ENCODE peak calls at places on chromosomes 16 and 17, in six cellular contexts. K, Z, V, D, I and M are unnamed samples.
A peak's percentile ranks its signal among the peaks of the same experiment; 100 is the strongest.

GRCh38 chr17:148757-149156 is 11.4 kb downstream of the SCGB1C2 start:
- DNase-seq in K (peak; percentile 4), Z (no peak), V (no peak), D (no peak), I (no peak), M (no peak)

GRCh38 chr16:88352261-88353200 is 30.2 kb upstream of the ZNF469 start:
- DNase-seq in K (peak; percentile 6), Z (no peak), V (no peak), D (peak; percentile 14), I (no peak), M (no peak)

GRCh38 chr17:80839401-80839800 is 152.2 kb upstream of the CHMP6 start:
- DNase-seq in K (peak; percentile 5), Z (no peak), V (no peak), D (no peak), I (no peak), M (no peak)

GRCh38 chr16:84940670-84941551 is 70.4 kb downstream of the ZDHHC7 start:
- DNase-seq in K (no peak), Z (peak; percentile 68), V (no peak), D (no peak), I (no peak), M (no peak)

GRCh38 chr17:57044976-57045867 is 39.8 kb upstream of the AKAP1 start:
- DNase-seq in K (no peak), Z (no peak), V (no peak), D (no peak), I (no peak), M (no peak)

GRCh38 chr16:87086575-87086974 is 230.6 kb downstream of the C16orf95 start:
- DNase-seq in K (no peak), Z (no peak), V (no peak), D (peak; percentile 17), I (peak; percentile 56), M (no peak)

GRCh38 chr16:73697336-73697735 is 599.3 kb upstream of the PSMD7 start:
- DNase-seq in K (no peak), Z (no peak), V (no peak), D (no peak), I (no peak), M (no peak)

GRCh38 chr17:8884336-8884990 is 17.0 kb upstream of the PIK3R6 start:
- DNase-seq in K (no peak), Z (no peak), V (no peak), D (no peak), I (no peak), M (no peak)

GRCh38 chr17:45040459-45040858 is 11.0 kb downstream of the DCAKD start:
- DNase-seq in K (no peak), Z (no peak), V (no peak), D (no peak), I (no peak), M (no peak)

GRCh38 chr16:2663553-2664521 is 18.5 kb upstream of the KCTD5 start:
- DNase-seq in K (no peak), Z (peak; percentile 80), V (no peak), D (peak; percentile 81), I (no peak), M (no peak)

GRCh38 chr17:64780096-64781012 is 118.2 kb upstream of the SMURF2 start:
- DNase-seq in K (peak; percentile 43), Z (no peak), V (peak; percentile 83), D (peak; percentile 70), I (no peak), M (no peak)

GRCh38 chr16:49089039-49089438 is 192.6 kb downstream of the CBLN1 start:
- DNase-seq in K (no peak), Z (no peak), V (no peak), D (no peak), I (no peak), M (no peak)

GRCh38 chr16:72807287-72807686 is 240.6 kb downstream of the ZFHX3 start:
- DNase-seq in K (no peak), Z (no peak), V (no peak), D (no peak), I (no peak), M (no peak)

GRCh38 chr17:77089118-77089477 is 51.7 kb upstream of the SEC14L1 start:
- DNase-seq in K (no peak), Z (no peak), V (no peak), D (peak; percentile 32), I (no peak), M (no peak)

GRCh38 chr17:83113381-83113780 is 34.0 kb downstream of the METRNL start:
- DNase-seq in K (no peak), Z (no peak), V (no peak), D (no peak), I (no peak), M (no peak)

GRCh38 chr17:82314012-82314720 is 3.2 kb downstream of the CD7 start:
- DNase-seq in K (no peak), Z (no peak), V (no peak), D (no peak), I (no peak), M (no peak)

GRCh38 chr17:21014498-21014897 is 28.3 kb downstream of the USP22 start:
- DNase-seq in K (no peak), Z (no peak), V (no peak), D (no peak), I (no peak), M (no peak)

GRCh38 chr17:16354585-16354984 is 1.3 kb upstream of the CENPV start:
- DNase-seq in K (no peak), Z (no peak), V (no peak), D (no peak), I (no peak), M (no peak)

GRCh38 chr16:74773431-74774222 is 993 bp downstream of the FA2H start:
- DNase-seq in K (no peak), Z (no peak), V (no peak), D (peak; percentile 24), I (no peak), M (no peak)

GRCh38 chr16:22324787-22325597 is 27.8 kb downstream of the POLR3E start:
- DNase-seq in K (no peak), Z (no peak), V (no peak), D (no peak), I (no peak), M (no peak)

GRCh38 chr16:81526935-81527334 is 82.3 kb downstream of the CMIP start:
- DNase-seq in K (peak; percentile 58), Z (peak; percentile 33), V (peak; percentile 55), D (no peak), I (peak; percentile 50), M (no peak)
- H3K4me3 ChIP-seq in K (no peak overlapping the region), Z (no peak overlapping the region), V (no peak overlapping the region), D (no peak overlapping the region), I (no peak overlapping the region), M (no peak overlapping the region)

GRCh38 chr17:38916771-38917170 is 8.6 kb upstream of the LASP1NB start:
- DNase-seq in K (no peak), Z (no peak), V (no peak), D (no peak), I (no peak), M (no peak)

GRCh38 chr17:38917259-38917658 is 8.2 kb upstream of the LASP1NB start:
- DNase-seq in K (no peak), Z (no peak), V (no peak), D (peak; percentile 7), I (no peak), M (no peak)

GRCh38 chr17:38918129-38918913 is 7.1 kb upstream of the LASP1NB start:
- DNase-seq in K (no peak), Z (no peak), V (no peak), D (no peak), I (no peak), M (no peak)

GRCh38 chr17:38914741-38915638 is 10.4 kb upstream of the LASP1NB start:
- DNase-seq in K (no peak), Z (no peak), V (no peak), D (no peak), I (no peak), M (no peak)

DNA sequence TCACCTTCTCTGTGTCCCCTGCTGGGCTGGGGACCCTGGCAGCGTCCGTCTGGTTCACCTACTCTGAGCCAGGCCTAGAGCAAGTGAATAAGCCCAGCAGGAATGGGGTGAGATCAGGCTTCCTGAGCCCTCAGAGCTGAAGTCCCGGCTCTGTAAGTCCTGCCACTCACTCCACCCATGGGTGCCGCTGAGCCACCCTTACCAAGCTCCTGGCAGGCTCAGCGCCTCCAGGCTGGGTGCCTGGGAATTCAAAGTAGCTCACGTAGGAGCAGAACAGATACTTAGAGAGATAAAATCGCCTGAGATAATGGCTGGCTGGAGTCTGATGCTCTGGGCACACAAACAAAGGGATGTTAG is 9.8 kb upstream of the LASP1NB start:
- DNase-seq in K (no peak), Z (no peak), V (no peak), D (no peak), I (no peak), M (no peak)
- H3K36me3 ChIP-seq in K (peaks cover 61% of the 10 kb centered on the region), Z (no peaks in the 10 kb centered on the region), V (no peaks in the 10 kb centered on the region), D (peaks cover 3% of the 10 kb centered on the region), I (peaks cover 94% of the 10 kb centered on the region), M (peaks cover 18% of the 10 kb centered on the region)

DNA sequence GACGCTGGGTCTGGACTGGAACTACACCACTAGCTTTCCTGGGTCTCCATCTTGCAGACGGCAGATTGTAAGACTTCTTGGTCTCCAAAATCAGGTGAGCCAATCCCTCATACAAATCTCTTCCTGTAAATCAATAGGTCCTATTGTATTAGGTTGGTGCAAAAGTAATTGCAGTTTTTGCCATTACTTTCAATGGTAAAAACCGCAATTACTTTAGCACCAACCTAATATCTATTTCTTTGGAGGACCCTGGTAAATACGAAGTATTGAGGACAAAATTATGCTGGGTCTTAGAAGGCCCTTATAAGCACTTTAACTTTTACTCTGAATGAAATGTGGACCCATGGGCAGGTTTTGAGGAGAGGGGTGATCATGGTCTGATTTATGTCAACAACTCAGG is 330.6 kb upstream of the C16orf82 start:
- DNase-seq in K (no peak), Z (no peak), V (no peak), D (no peak), I (no peak), M (no peak)
- H3K4me3 ChIP-seq in K (no peak overlapping the region), Z (no peak overlapping the region), V (no peak overlapping the region), D (no peak overlapping the region), I (no peak overlapping the region), M (no peak overlapping the region)

GRCh38 chr17:60685437-60685836 is 7.8 kb downstream of the BCAS3 start:
- DNase-seq in K (no peak), Z (no peak), V (no peak), D (no peak), I (no peak), M (no peak)
- H3K36me3 ChIP-seq in K (peaks cover 68% of the 10 kb centered on the region), Z (no peaks in the 10 kb centered on the region), V (peaks cover 15% of the 10 kb centered on the region), D (no peaks in the 10 kb centered on the region), I (no peaks in the 10 kb centered on the region), M (no peaks in the 10 kb centered on the region)

GRCh38 chr17:42286411-42287295 is 1.6 kb upstream of the STAT5A start:
- DNase-seq in K (peak; percentile 55), Z (no peak), V (no peak), D (no peak), I (no peak), M (no peak)
- H3K4me3 ChIP-seq in K (peak overlapping the region; percentile 71), Z (peak overlapping the region; percentile 52), V (no peak overlapping the region), D (no peak overlapping the region), I (no peak overlapping the region), M (no peak overlapping the region)

DNA sequence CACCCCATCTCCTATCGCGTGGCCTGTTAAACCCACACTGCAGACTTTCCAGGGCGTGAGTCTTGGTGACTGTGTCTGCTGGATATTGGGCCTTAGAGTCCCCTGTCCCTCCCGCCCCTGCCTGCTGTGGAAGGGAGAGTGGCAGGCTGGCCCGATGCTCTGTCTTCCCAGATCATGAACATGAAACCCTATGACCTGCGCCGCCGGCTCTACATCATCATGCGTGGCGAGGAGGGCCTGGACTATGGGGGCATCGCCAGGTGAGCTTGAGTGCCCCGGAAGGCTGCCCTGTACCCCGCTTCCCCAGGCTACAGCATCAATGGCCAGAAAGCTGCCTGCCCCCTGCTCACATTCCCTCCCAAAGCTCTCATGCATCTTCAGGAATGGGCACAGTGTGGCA is 19.5 kb upstream of the CLEC18A start:
- DNase-seq in K (no peak), Z (no peak), V (no peak), D (no peak), I (no peak), M (no peak)
- H3K36me3 ChIP-seq in K (peaks cover 63% of the 10 kb centered on the region), Z (no peaks in the 10 kb centered on the region), V (peaks cover 14% of the 10 kb centered on the region), D (no peaks in the 10 kb centered on the region), I (peaks cover 43% of the 10 kb centered on the region), M (peaks cover 10% of the 10 kb centered on the region)

GRCh38 chr16:27531186-27531585 is 18.5 kb downstream of the GTF3C1 start:
- DNase-seq in K (no peak), Z (no peak), V (no peak), D (no peak), I (no peak), M (no peak)
- H3K4me3 ChIP-seq in K (no peak overlapping the region), Z (no peak overlapping the region), V (no peak overlapping the region), D (no peak overlapping the region), I (no peak overlapping the region), M (no peak overlapping the region)